ENCODE peak calls at places on chromosomes 16 and 17, in six cellular contexts. One of them, this sample, is unnamed. For H3K4me1, the result is how much of the 10 kb centered on the place peaks cover.

GRCh38 chr16:2785101-2785991 is 2.0 kb downstream of the PRSS33 start:
- DNase-seq in A549: no peak
- DNase-seq in thoracic aorta: no peak
- DNase-seq in naive thymus-derived CD4-positive, alpha-beta T cell: no peak
- DNase-seq in GM23338: peak
- DNase-seq in IMR-90: no peak
- DNase-seq in this sample: peak

GRCh38 chr16:9047689-9048301 is 43.6 kb upstream of the HAPSTR1 start:
- DNase-seq in naive thymus-derived CD4-positive, alpha-beta T cell: no peak
- DNase-seq in thoracic aorta: peak
- DNase-seq in A549: peak
- DNase-seq in IMR-90: peak
- DNase-seq in GM23338: peak
- DNase-seq in this sample: peak

GRCh38 chr17:27577124-27577761 is 53.7 kb upstream of the LGALS9 start:
- DNase-seq in thoracic aorta: no peak
- DNase-seq in A549: no peak
- DNase-seq in GM23338: no peak
- DNase-seq in naive thymus-derived CD4-positive, alpha-beta T cell: no peak
- DNase-seq in IMR-90: peak
- DNase-seq in this sample: no peak

GRCh38 chr17:77451271-77451893 is 310.6 kb downstream of the SEC14L1 start:
- DNase-seq in naive thymus-derived CD4-positive, alpha-beta T cell: peak
- DNase-seq in IMR-90: peak
- DNase-seq in GM23338: peak
- DNase-seq in thoracic aorta: no peak
- DNase-seq in A549: no peak
- DNase-seq in this sample: peak

GRCh38 chr17:50661348-50661747 is 26.7 kb downstream of the ABCC3 start:
- DNase-seq in A549: no peak
- DNase-seq in IMR-90: no peak
- DNase-seq in naive thymus-derived CD4-positive, alpha-beta T cell: no peak
- DNase-seq in GM23338: no peak
- DNase-seq in thoracic aorta: no peak
- DNase-seq in this sample: no peak

GRCh38 chr17:38550661-38551060 is 55.1 kb downstream of the SRCIN1 start:
- DNase-seq in IMR-90: peak
- DNase-seq in thoracic aorta: peak
- DNase-seq in naive thymus-derived CD4-positive, alpha-beta T cell: no peak
- DNase-seq in GM23338: no peak
- DNase-seq in A549: no peak
- DNase-seq in this sample: no peak

GRCh38 chr17:10171057-10171456 is 27.3 kb downstream of the GAS7 start:
- DNase-seq in naive thymus-derived CD4-positive, alpha-beta T cell: no peak
- DNase-seq in A549: no peak
- DNase-seq in thoracic aorta: no peak
- DNase-seq in IMR-90: no peak
- DNase-seq in GM23338: no peak
- DNase-seq in this sample: no peak

GRCh38 chr16:72991211-72991610 is 56.7 kb downstream of the ZFHX3 start:
- DNase-seq in thoracic aorta: no peak
- DNase-seq in A549: no peak
- DNase-seq in naive thymus-derived CD4-positive, alpha-beta T cell: no peak
- DNase-seq in GM23338: no peak
- DNase-seq in IMR-90: no peak
- DNase-seq in this sample: no peak

GRCh38 chr16:62966626-62967025 is 930.4 kb upstream of the CDH8 start:
- DNase-seq in naive thymus-derived CD4-positive, alpha-beta T cell: no peak
- DNase-seq in A549: no peak
- DNase-seq in GM23338: no peak
- DNase-seq in thoracic aorta: no peak
- DNase-seq in IMR-90: no peak
- DNase-seq in this sample: no peak

DNA sequence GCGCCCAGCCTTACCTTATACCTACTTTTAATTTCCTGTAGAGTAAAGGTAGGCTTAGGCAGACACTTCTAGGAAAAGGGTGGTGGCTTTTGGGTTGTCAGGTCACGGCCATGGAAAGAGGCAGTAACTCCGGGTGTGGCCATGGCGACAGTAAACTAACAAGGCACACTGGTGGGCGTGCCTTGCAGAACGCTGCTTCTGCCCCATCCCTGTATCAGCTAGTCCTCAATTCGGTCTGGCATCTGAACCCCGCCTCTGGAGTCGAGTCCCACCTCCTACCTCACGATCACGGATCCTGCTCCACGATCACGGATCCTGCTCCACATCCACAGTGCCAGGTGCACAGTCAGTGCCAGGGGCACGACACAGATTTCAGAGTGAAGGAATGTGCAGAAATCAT is 5.6 kb downstream of the ADCY9 start:
- DNase-seq in naive thymus-derived CD4-positive, alpha-beta T cell: no peak
- DNase-seq in thoracic aorta: no peak
- DNase-seq in IMR-90: no peak
- DNase-seq in A549: no peak
- DNase-seq in GM23338: peak
- DNase-seq in this sample: peak
- H3K4me1 ChIP-seq in naive thymus-derived CD4-positive, alpha-beta T cell: under half
- H3K4me1 ChIP-seq in thoracic aorta: under half
- H3K4me1 ChIP-seq in IMR-90: under half
- H3K4me1 ChIP-seq in A549: half or more
- H3K4me1 ChIP-seq in GM23338: under half
- H3K4me1 ChIP-seq in this sample: half or more

DNA sequence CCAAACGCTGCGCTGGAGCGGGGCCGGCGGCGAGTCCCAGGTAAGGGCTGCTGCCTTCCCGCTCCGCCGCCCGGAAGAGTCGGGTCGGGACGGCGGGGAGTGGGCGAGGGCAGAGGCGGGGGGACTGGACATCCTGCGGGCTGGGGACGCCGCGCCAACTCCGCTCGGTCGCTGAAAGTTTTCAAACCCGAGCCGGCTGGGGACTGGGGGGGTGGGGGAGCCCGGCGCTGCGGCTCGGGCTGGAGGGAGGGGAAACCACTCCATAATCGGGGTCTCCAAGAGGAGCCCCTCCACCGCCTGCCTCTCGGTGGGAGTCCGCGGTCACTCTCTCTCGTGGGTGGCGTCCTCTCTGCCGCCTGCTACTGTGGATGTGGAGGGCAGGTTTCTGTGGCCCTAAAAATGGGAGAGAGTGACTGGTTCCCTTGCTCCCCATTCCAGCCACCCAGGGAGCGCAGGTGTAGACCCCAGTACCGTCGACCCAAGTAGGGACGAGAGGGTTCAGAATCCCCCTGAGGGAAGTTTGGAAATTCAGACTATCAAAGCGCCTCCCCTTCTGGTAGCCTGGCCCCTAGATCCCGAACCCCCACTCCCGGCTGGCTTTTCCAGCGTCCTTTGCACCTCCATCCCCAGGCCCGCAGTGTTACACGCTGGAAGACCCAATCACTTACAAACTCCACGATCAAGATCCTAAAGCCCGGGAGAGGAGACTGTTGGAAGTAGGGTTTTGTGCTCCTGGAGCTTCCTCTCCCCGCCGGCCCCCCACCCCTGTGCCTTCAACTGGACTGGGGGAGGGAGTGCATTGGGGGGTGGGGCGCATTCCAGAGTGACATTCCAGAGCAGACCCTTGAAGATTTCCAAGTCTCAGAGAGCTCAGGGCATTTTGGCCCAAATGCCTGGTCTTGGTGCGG is 850 bp downstream of the GPRC5C start:
- DNase-seq in A549: no peak
- DNase-seq in IMR-90: no peak
- DNase-seq in GM23338: peak
- DNase-seq in naive thymus-derived CD4-positive, alpha-beta T cell: no peak
- DNase-seq in thoracic aorta: no peak
- DNase-seq in this sample: no peak
- H3K27ac ChIP-seq in A549: peak
- H3K27ac ChIP-seq in IMR-90: no peak
- H3K27ac ChIP-seq in GM23338: no peak
- H3K27ac ChIP-seq in naive thymus-derived CD4-positive, alpha-beta T cell: no peak
- H3K27ac ChIP-seq in thoracic aorta: peak
- H3K27ac ChIP-seq in this sample: peak

GRCh38 chr16:68473358-68474064 is 25.2 kb upstream of the SMPD3 start:
- DNase-seq in A549: no peak
- DNase-seq in IMR-90: no peak
- DNase-seq in thoracic aorta: no peak
- DNase-seq in GM23338: no peak
- DNase-seq in naive thymus-derived CD4-positive, alpha-beta T cell: no peak
- DNase-seq in this sample: peak

GRCh38 chr16:68472581-68472980 is 24.3 kb upstream of the SMPD3 start:
- DNase-seq in GM23338: no peak
- DNase-seq in naive thymus-derived CD4-positive, alpha-beta T cell: no peak
- DNase-seq in thoracic aorta: no peak
- DNase-seq in A549: no peak
- DNase-seq in IMR-90: no peak
- DNase-seq in this sample: no peak

GRCh38 chr16:68468849-68469248 is 20.5 kb upstream of the SMPD3 start:
- DNase-seq in GM23338: no peak
- DNase-seq in IMR-90: no peak
- DNase-seq in thoracic aorta: no peak
- DNase-seq in naive thymus-derived CD4-positive, alpha-beta T cell: no peak
- DNase-seq in A549: no peak
- DNase-seq in this sample: no peak

GRCh38 chr16:68470461-68471150 is 22.3 kb upstream of the SMPD3 start:
- DNase-seq in naive thymus-derived CD4-positive, alpha-beta T cell: no peak
- DNase-seq in thoracic aorta: no peak
- DNase-seq in IMR-90: no peak
- DNase-seq in GM23338: no peak
- DNase-seq in A549: no peak
- DNase-seq in this sample: peak

GRCh38 chr16:68469728-68470460 is 21.6 kb upstream of the SMPD3 start:
- DNase-seq in IMR-90: no peak
- DNase-seq in A549: no peak
- DNase-seq in GM23338: no peak
- DNase-seq in naive thymus-derived CD4-positive, alpha-beta T cell: no peak
- DNase-seq in thoracic aorta: no peak
- DNase-seq in this sample: no peak
- H3K4me1 ChIP-seq in IMR-90: under half
- H3K4me1 ChIP-seq in A549: under half
- H3K4me1 ChIP-seq in GM23338: under half
- H3K4me1 ChIP-seq in naive thymus-derived CD4-positive, alpha-beta T cell: under half
- H3K4me1 ChIP-seq in thoracic aorta: under half
- H3K4me1 ChIP-seq in this sample: under half

GRCh38 chr17:29138184-29138955 is 41.8 kb downstream of the MYO18A start:
- DNase-seq in naive thymus-derived CD4-positive, alpha-beta T cell: no peak
- DNase-seq in thoracic aorta: no peak
- DNase-seq in A549: no peak
- DNase-seq in IMR-90: peak
- DNase-seq in GM23338: no peak
- DNase-seq in this sample: no peak
- H3K27ac ChIP-seq in naive thymus-derived CD4-positive, alpha-beta T cell: peak
- H3K27ac ChIP-seq in thoracic aorta: peak
- H3K27ac ChIP-seq in A549: no peak
- H3K27ac ChIP-seq in IMR-90: no peak
- H3K27ac ChIP-seq in GM23338: no peak
- H3K27ac ChIP-seq in this sample: peak

GRCh38 chr17:74766413-74766812 is 9.7 kb downstream of the NAT9 start:
- DNase-seq in thoracic aorta: no peak
- DNase-seq in GM23338: no peak
- DNase-seq in naive thymus-derived CD4-positive, alpha-beta T cell: no peak
- DNase-seq in A549: no peak
- DNase-seq in IMR-90: no peak
- DNase-seq in this sample: no peak

GRCh38 chr17:74768069-74768762 is 7.9 kb downstream of the NAT9 start:
- DNase-seq in GM23338: no peak
- DNase-seq in IMR-90: peak
- DNase-seq in A549: no peak
- DNase-seq in naive thymus-derived CD4-positive, alpha-beta T cell: no peak
- DNase-seq in thoracic aorta: peak
- DNase-seq in this sample: peak

GRCh38 chr17:74768763-74769114 is 7.4 kb downstream of the NAT9 start:
- DNase-seq in IMR-90: no peak
- DNase-seq in A549: no peak
- DNase-seq in GM23338: no peak
- DNase-seq in naive thymus-derived CD4-positive, alpha-beta T cell: no peak
- DNase-seq in thoracic aorta: no peak
- DNase-seq in this sample: no peak

GRCh38 chr17:74769266-74769855 is 6.8 kb downstream of the NAT9 start:
- DNase-seq in IMR-90: no peak
- DNase-seq in GM23338: no peak
- DNase-seq in thoracic aorta: no peak
- DNase-seq in A549: no peak
- DNase-seq in naive thymus-derived CD4-positive, alpha-beta T cell: no peak
- DNase-seq in this sample: no peak

GRCh38 chr17:74767111-74767516 is 9.0 kb downstream of the NAT9 start:
- DNase-seq in IMR-90: no peak
- DNase-seq in thoracic aorta: no peak
- DNase-seq in naive thymus-derived CD4-positive, alpha-beta T cell: no peak
- DNase-seq in A549: no peak
- DNase-seq in GM23338: no peak
- DNase-seq in this sample: no peak
- H3K4me1 ChIP-seq in IMR-90: under half
- H3K4me1 ChIP-seq in thoracic aorta: under half
- H3K4me1 ChIP-seq in naive thymus-derived CD4-positive, alpha-beta T cell: under half
- H3K4me1 ChIP-seq in A549: under half
- H3K4me1 ChIP-seq in GM23338: under half
- H3K4me1 ChIP-seq in this sample: under half

GRCh38 chr17:5254414-5254813 is 19.8 kb upstream of the SCIMP start:
- DNase-seq in IMR-90: no peak
- DNase-seq in thoracic aorta: no peak
- DNase-seq in GM23338: no peak
- DNase-seq in A549: no peak
- DNase-seq in naive thymus-derived CD4-positive, alpha-beta T cell: no peak
- DNase-seq in this sample: no peak
- H3K27ac ChIP-seq in IMR-90: no peak
- H3K27ac ChIP-seq in thoracic aorta: no peak
- H3K27ac ChIP-seq in GM23338: no peak
- H3K27ac ChIP-seq in A549: no peak
- H3K27ac ChIP-seq in naive thymus-derived CD4-positive, alpha-beta T cell: no peak
- H3K27ac ChIP-seq in this sample: no peak

GRCh38 chr17:2211661-2212327 is 91.8 kb downstream of the SMG6 start:
- DNase-seq in thoracic aorta: no peak
- DNase-seq in GM23338: no peak
- DNase-seq in IMR-90: no peak
- DNase-seq in naive thymus-derived CD4-positive, alpha-beta T cell: no peak
- DNase-seq in A549: no peak
- DNase-seq in this sample: no peak

GRCh38 chr17:2210726-2211125 is 92.9 kb downstream of the SMG6 start:
- DNase-seq in naive thymus-derived CD4-positive, alpha-beta T cell: no peak
- DNase-seq in A549: no peak
- DNase-seq in thoracic aorta: no peak
- DNase-seq in GM23338: no peak
- DNase-seq in IMR-90: no peak
- DNase-seq in this sample: no peak

GRCh38 chr17:2214047-2214717 is 89.4 kb downstream of the SMG6 start:
- DNase-seq in A549: no peak
- DNase-seq in naive thymus-derived CD4-positive, alpha-beta T cell: no peak
- DNase-seq in thoracic aorta: peak
- DNase-seq in IMR-90: peak
- DNase-seq in GM23338: no peak
- DNase-seq in this sample: peak

GRCh38 chr17:2213291-2213960 is 90.2 kb downstream of the SMG6 start:
- DNase-seq in IMR-90: peak
- DNase-seq in thoracic aorta: no peak
- DNase-seq in naive thymus-derived CD4-positive, alpha-beta T cell: no peak
- DNase-seq in A549: no peak
- DNase-seq in GM23338: no peak
- DNase-seq in this sample: no peak

GRCh38 chr17:2212328-2212981 is 91.1 kb downstream of the SMG6 start:
- DNase-seq in GM23338: no peak
- DNase-seq in A549: no peak
- DNase-seq in IMR-90: peak
- DNase-seq in naive thymus-derived CD4-positive, alpha-beta T cell: no peak
- DNase-seq in thoracic aorta: peak
- DNase-seq in this sample: no peak
- H3K4me1 ChIP-seq in GM23338: under half
- H3K4me1 ChIP-seq in A549: under half
- H3K4me1 ChIP-seq in IMR-90: under half
- H3K4me1 ChIP-seq in naive thymus-derived CD4-positive, alpha-beta T cell: half or more
- H3K4me1 ChIP-seq in thoracic aorta: under half
- H3K4me1 ChIP-seq in this sample: under half